ENCODE peak calls at places on chromosome 20, in nine cellular contexts. S, F, W, Y, A, Q, E, H and R are unnamed samples.

GRCh38 chr20:49112596-49113274 is 66.6 kb downstream of the CSE1L start:
- DNase-seq in S (no peak), F (no peak), W (no peak), Y (no peak), A (no peak), Q (no peak), E (no peak), H (peak; percentile 62), R (no peak)

GRCh38 chr20:53623454-53624206 is 30.0 kb upstream of the ZNF217 start:
- DNase-seq in S (no peak), F (peak; percentile 60), W (peak; percentile 45), Y (peak; percentile 25), A (peak; percentile 71), Q (peak; percentile 80), E (peak; percentile 74), H (peak; percentile 85), R (peak; percentile 69)

GRCh38 chr20:16538779-16539178 is 34.5 kb downstream of the KIF16B start:
- DNase-seq in S (no peak), F (no peak), W (no peak), Y (no peak), A (no peak), Q (no peak), E (no peak), H (no peak), R (no peak)

GRCh38 chr20:44065401-44066340 is 121.3 kb downstream of the JPH2 start:
- DNase-seq in S (no peak), F (no peak), W (no peak), Y (no peak), A (no peak), Q (no peak), E (no peak), H (no peak), R (no peak)

GRCh38 chr20:37567671-37568588 is 40.3 kb upstream of the BLCAP start:
- DNase-seq in S (no peak), F (peak; percentile 55), W (no peak), Y (no peak), A (no peak), Q (no peak), E (peak; percentile 67), H (peak; percentile 12), R (no peak)

GRCh38 chr20:35742741-35743523 is 872 bp upstream of the RBM39 start:
- DNase-seq in S (peak; percentile 72), F (peak; percentile 34), W (no peak), Y (no peak), A (no peak), Q (peak; percentile 10), E (no peak), H (no peak), R (no peak)

GRCh38 chr20:3580412-3580811 is 82.8 kb downstream of the GFRA4 start:
- DNase-seq in S (no peak), F (no peak), W (no peak), Y (no peak), A (no peak), Q (no peak), E (peak; percentile 34), H (no peak), R (no peak)

GRCh38 chr20:43767686-43768474 is 41.1 kb upstream of the GTSF1L start:
- DNase-seq in S (no peak), F (no peak), W (no peak), Y (no peak), A (no peak), Q (peak; percentile 26), E (peak; percentile 45), H (peak; percentile 45), R (peak; percentile 43)

GRCh38 chr20:11267131-11267761 is 593.4 kb upstream of the JAG1 start:
- DNase-seq in S (no peak), F (peak; percentile 54), W (no peak), Y (no peak), A (peak; percentile 82), Q (peak; percentile 78), E (peak; percentile 58), H (peak; percentile 96), R (peak; percentile 96)

GRCh38 chr20:40511478-40511877 is 177.6 kb downstream of the MAFB start:
- DNase-seq in S (no peak), F (no peak), W (no peak), Y (no peak), A (no peak), Q (no peak), E (no peak), H (no peak), R (peak; percentile 38)

GRCh38 chr20:38054647-38055046 is 21.1 kb downstream of the RPRD1B start:
- DNase-seq in S (no peak), F (no peak), W (no peak), Y (no peak), A (no peak), Q (no peak), E (no peak), H (no peak), R (no peak)

GRCh38 chr20:32355417-32355841 is 2.7 kb upstream of the ASXL1 start:
- DNase-seq in S (no peak), F (no peak), W (no peak), Y (no peak), A (no peak), Q (no peak), E (no peak), H (no peak), R (no peak)

GRCh38 chr20:41316602-41317535 is 662 bp downstream of the ZHX3 start:
- DNase-seq in S (peak; percentile 88), F (peak; percentile 72), W (peak; percentile 67), Y (peak; percentile 64), A (peak; percentile 69), Q (peak; percentile 84), E (peak; percentile 95), H (peak; percentile 92), R (peak; percentile 80)

GRCh38 chr20:198225-198624 is 8.7 kb upstream of the DEFB128 start:
- DNase-seq in S (no peak), F (no peak), W (no peak), Y (no peak), A (no peak), Q (no peak), E (no peak), H (no peak), R (no peak)

GRCh38 chr20:17885544-17885943 is 83.0 kb downstream of the SNX5 start:
- DNase-seq in S (no peak), F (no peak), W (no peak), Y (no peak), A (no peak), Q (peak; percentile 43), E (no peak), H (no peak), R (no peak)

GRCh38 chr20:47805951-47806350 is 20.7 kb upstream of the SULF2 start:
- DNase-seq in S (no peak), F (no peak), W (no peak), Y (no peak), A (no peak), Q (no peak), E (no peak), H (no peak), R (no peak)

GRCh38 chr20:3436864-3437574 is 29.6 kb upstream of the DNAAF9 start:
- DNase-seq in S (no peak), F (no peak), W (no peak), Y (no peak), A (no peak), Q (no peak), E (no peak), H (no peak), R (no peak)

GRCh38 chr20:41483553-41483930 is 116.9 kb upstream of the EMILIN3 start:
- DNase-seq in S (no peak), F (no peak), W (no peak), Y (no peak), A (no peak), Q (no peak), E (no peak), H (peak; percentile 49), R (no peak)